ENCODE peak calls at places on chromosome 20, in ten cellular contexts. A is HCT116, O is adrenal gland, T is uterus, U is A549, M is tibial nerve, V is HepG2, H is gastrocnemius medialis, B is endothelial cell of umbilical vein, Y is ovary. R is an unnamed sample.
A peak's percentile ranks its signal among the peaks of the same experiment; 100 is the strongest.

GRCh38 chr20:59402697-59403096 is 102.3 kb downstream of the EDN3 start:
- DNase-seq in A (no peak), O (no peak), T (no peak), U (peak; percentile 56), M (no peak), V (no peak), H (no peak), B (no peak), Y (no peak), R (no peak)

GRCh38 chr20:18058661-18059467 is 1.1 kb upstream of the OVOL2 start:
- DNase-seq in A (peak; percentile 16), O (no peak), T (no peak), U (peak; percentile 20), M (no peak), V (no peak), H (no peak), B (no peak), Y (no peak), R (no peak)

GRCh38 chr20:61185841-61186601 is 66.0 kb upstream of the CDH4 start:
- DNase-seq in A (no peak), O (no peak), T (no peak), U (peak; percentile 85), M (no peak), V (no peak), H (no peak), B (peak; percentile 30), Y (no peak), R (no peak)

GRCh38 chr20:31712112-31712553 is 10.5 kb downstream of the BCL2L1 start:
- DNase-seq in A (no peak), O (peak; percentile 55), T (no peak), U (no peak), M (peak; percentile 60), V (peak; percentile 62), H (peak; percentile 50), B (no peak), Y (no peak), R (peak; percentile 62)

GRCh38 chr20:38875170-38875993 is 50.8 kb upstream of the FAM83D start:
- DNase-seq in A (no peak), O (peak; percentile 27), T (no peak), U (no peak), M (no peak), V (no peak), H (no peak), B (peak; percentile 92), Y (no peak), R (no peak)

GRCh38 chr20:46359233-46359751 is 47.1 kb downstream of the ELMO2 start:
- DNase-seq in A (no peak), O (peak; percentile 17), T (no peak), U (no peak), M (no peak), V (no peak), H (peak; percentile 47), B (no peak), Y (no peak), R (no peak)

GRCh38 chr20:21246143-21246542 is 57.0 kb upstream of the XRN2 start:
- DNase-seq in A (no peak), O (no peak), T (no peak), U (no peak), M (no peak), V (no peak), H (no peak), B (no peak), Y (no peak), R (no peak)

GRCh38 chr20:5316188-5317158 is at the start of gene PROKR2:
- DNase-seq in A (no peak), O (no peak), T (no peak), U (no peak), M (no peak), V (no peak), H (no peak), B (no peak), Y (no peak), R (no peak)

GRCh38 chr20:34709044-34709835 is 5.1 kb downstream of the TP53INP2 start:
- DNase-seq in A (peak; percentile 57), O (peak; percentile 90), T (peak; percentile 92), U (peak; percentile 86), M (peak; percentile 84), V (no peak), H (peak; percentile 68), B (peak; percentile 79), Y (peak; percentile 90), R (peak; percentile 89)

GRCh38 chr20:3786665-3787639 is at the start of gene CENPB:
- DNase-seq in A (peak; percentile 57), O (peak; percentile 90), T (peak; percentile 92), U (peak; percentile 91), M (peak; percentile 84), V (peak; percentile 83), H (peak; percentile 76), B (peak; percentile 83), Y (peak; percentile 86), R (peak; percentile 96)
- TF ChIP-seq POLR2A in A (no peak), O (no peak), T (peak; percentile 34), U (peak; percentile 47), M (no peak), V (no peak), H (no peak), B (no peak), Y (no peak), R (no peak)

DNA sequence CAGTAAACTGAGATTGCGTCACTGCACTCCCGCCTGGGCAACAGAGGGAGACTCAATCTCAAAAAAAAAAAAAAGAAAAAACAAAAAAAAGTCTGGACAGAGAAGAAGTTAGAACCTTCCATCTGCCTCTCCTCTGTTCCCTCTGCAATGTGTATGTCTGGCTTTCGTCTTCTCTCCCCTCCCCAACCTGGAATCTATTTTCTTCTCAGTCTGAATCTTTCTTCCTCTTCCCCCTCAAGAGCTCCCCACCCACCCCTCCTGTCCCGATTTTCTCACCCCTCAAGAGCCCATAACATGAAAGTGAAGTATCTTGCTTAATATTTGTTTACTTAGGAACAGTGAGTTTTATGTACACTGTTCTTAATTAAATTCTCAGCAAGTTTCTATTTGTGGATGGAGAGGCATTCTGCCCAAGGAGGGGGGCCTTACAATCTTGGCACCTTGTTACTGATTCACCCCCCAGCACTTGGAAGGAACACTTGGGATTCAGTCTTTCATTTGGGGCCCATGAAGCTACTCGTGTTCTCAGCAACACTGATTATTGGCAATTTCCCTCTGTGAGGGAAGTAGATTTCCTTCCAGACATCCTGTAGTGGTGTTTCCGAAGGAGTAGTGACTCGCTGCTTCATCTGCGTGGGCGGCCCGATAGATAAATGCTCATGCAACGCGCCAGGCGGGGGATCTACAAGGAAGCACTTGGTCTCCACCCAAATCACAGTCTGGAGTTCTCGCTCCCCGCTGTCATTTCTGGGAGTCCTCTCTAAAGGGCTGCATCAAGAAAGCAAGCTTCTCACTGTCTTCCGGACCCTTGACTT is 69.2 kb upstream of the SRSF6 start:
- DNase-seq in A (no peak), O (no peak), T (peak; percentile 80), U (no peak), M (no peak), V (no peak), H (no peak), B (no peak), Y (no peak), R (peak; percentile 71)
- H3K27ac ChIP-seq in A (no peak overlapping the region), O (no peak overlapping the region), T (peak overlapping the region; percentile 34), U (no peak overlapping the region), M (no peak overlapping the region), V (no peak overlapping the region), H (no peak overlapping the region), B (no peak overlapping the region), Y (no peak overlapping the region), R (peak overlapping the region; percentile 56)

GRCh38 chr20:62739067-62739466 is 30.4 kb downstream of the NTSR1 start:
- DNase-seq in A (no peak), O (no peak), T (no peak), U (no peak), M (no peak), V (no peak), H (no peak), B (no peak), Y (no peak), R (peak; percentile 12)

GRCh38 chr20:62741701-62742491 is 33.3 kb downstream of the NTSR1 start:
- DNase-seq in A (no peak), O (no peak), T (no peak), U (no peak), M (no peak), V (no peak), H (no peak), B (no peak), Y (no peak), R (peak; percentile 16)

GRCh38 chr20:62739581-62740285 is 31.1 kb downstream of the NTSR1 start:
- DNase-seq in A (no peak), O (no peak), T (no peak), U (no peak), M (no peak), V (no peak), H (no peak), B (no peak), Y (no peak), R (peak; percentile 29)

GRCh38 chr20:62741191-62741676 is 32.6 kb downstream of the NTSR1 start:
- DNase-seq in A (no peak), O (no peak), T (no peak), U (no peak), M (no peak), V (no peak), H (no peak), B (peak; percentile 28), Y (no peak), R (peak; percentile 10)

DNA sequence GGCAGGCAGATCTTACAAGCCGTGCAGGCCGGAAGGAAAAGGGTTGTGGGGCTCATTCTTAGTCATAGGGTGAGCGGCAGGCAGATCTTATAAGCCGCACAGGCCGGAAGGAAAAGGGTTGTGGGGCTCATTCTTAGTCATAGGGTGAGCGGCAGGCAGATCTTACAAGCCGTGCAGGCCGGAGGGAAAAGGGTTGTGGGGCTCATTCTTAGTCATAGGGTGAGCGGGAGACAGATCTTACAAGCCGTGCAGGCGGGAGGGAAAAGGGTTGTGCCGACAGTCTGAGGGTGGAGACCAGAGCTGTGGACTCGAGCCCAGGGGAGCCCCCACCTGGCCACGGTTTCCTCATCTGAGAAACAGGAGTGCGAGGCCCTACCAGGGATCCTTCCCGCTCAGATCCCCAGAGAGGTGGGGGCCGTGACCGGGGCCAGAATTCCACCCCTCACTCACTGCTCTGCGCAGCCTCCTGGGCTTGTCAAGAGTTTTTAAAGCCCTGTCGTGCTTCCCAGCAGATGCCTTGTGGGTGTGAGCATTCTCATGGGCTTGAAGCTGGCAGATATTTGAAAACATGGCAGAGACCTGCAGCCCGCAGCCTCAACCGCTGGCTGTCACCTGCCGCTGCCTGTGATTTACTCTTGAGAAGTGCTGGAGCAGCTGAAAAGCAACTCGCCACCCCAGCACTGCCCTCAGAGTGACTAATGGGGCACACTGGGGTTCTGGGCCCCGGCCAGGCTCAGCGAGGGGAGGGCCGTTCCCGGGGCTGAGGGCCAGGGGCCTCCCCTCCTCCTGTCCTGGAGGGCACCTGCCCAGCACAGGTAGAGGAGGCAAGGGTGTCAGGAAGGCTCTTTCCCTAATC is 31.9 kb downstream of the NTSR1 start:
- DNase-seq in A (peak; percentile 97), O (no peak), T (no peak), U (peak; percentile 70), M (peak; percentile 17), V (peak; percentile 54), H (no peak), B (peak; percentile 85), Y (no peak), R (peak; percentile 44)
- TF ChIP-seq POLR2A in A (no peak), O (no peak), T (no peak), U (no peak), M (no peak), V (no peak), H (no peak), B (peak; percentile 30), Y (no peak), R (no peak)

DNA sequence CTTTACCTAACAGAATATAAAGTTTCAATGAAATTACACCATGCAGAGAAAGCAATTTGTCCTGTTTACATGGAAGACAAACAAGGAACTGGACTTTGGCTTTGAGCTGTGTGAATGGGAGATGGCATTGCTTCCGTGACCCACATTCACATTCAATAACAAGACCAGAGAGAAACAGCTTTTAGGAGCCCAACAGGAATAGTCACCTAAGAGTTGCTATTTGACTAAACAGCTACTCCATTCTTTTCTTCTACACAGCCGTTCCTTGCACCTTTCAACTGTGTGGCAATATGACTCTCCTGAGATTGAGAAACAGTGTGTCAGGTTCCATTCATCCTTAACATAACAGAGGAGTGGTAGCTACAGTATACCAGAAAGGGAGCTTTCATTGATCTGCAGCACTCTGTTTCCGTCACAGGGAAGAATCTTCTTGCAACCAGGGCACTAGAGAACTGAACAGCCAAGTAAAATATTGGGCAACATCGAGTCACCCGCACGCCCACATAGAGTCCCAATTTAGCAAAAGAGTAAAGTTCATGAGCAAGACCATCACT is 355.1 kb downstream of the HAO1 start:
- DNase-seq in A (no peak), O (no peak), T (no peak), U (no peak), M (no peak), V (peak; percentile 77), H (no peak), B (no peak), Y (no peak), R (no peak)
- H3K27ac ChIP-seq in A (no peak overlapping the region), O (no peak overlapping the region), T (no peak overlapping the region), U (no peak overlapping the region), M (no peak overlapping the region), V (peak overlapping the region; percentile 68), H (no peak overlapping the region), B (no peak overlapping the region), Y (no peak overlapping the region), R (no peak overlapping the region)

R was measured in heart left ventricle.